ENCODE peak calls at places on chromosome 11, in six cellular contexts. One of them, this sample, is unnamed.

GRCh38 chr11:396511-396947 is 2.5 kb downstream of the PKP3 start:
- DNase-seq in endothelial cell: no peak
- DNase-seq in lower lobe of right lung: peak; percentile 47
- DNase-seq in AG09309: no peak
- DNase-seq in chondrocyte: no peak
- DNase-seq in prostate gland: no peak
- DNase-seq in this sample: peak; percentile 45

GRCh38 chr11:33588056-33588455 is 112.6 kb downstream of the C11orf91 start:
- DNase-seq in endothelial cell: no peak
- DNase-seq in lower lobe of right lung: no peak
- DNase-seq in AG09309: no peak
- DNase-seq in chondrocyte: no peak
- DNase-seq in prostate gland: no peak
- DNase-seq in this sample: no peak

GRCh38 chr11:20367313-20367948 is 3.9 kb downstream of the HTATIP2 start:
- DNase-seq in endothelial cell: no peak
- DNase-seq in lower lobe of right lung: no peak
- DNase-seq in AG09309: peak; percentile 62
- DNase-seq in chondrocyte: no peak
- DNase-seq in prostate gland: no peak
- DNase-seq in this sample: peak; percentile 82

GRCh38 chr11:57094206-57094940 is 87.4 kb upstream of the LRRC55 start:
- DNase-seq in endothelial cell: no peak
- DNase-seq in lower lobe of right lung: no peak
- DNase-seq in AG09309: no peak
- DNase-seq in chondrocyte: no peak
- DNase-seq in prostate gland: no peak
- DNase-seq in this sample: no peak

GRCh38 chr11:19913893-19914249 is 201.2 kb downstream of the NAV2 start:
- DNase-seq in endothelial cell: no peak
- DNase-seq in lower lobe of right lung: no peak
- DNase-seq in AG09309: no peak
- DNase-seq in chondrocyte: no peak
- DNase-seq in prostate gland: no peak
- DNase-seq in this sample: no peak

GRCh38 chr11:3165152-3165705 is at the start of gene OSBPL5:
- DNase-seq in endothelial cell: peak; percentile 60
- DNase-seq in lower lobe of right lung: peak; percentile 83
- DNase-seq in AG09309: no peak
- DNase-seq in chondrocyte: peak; percentile 84
- DNase-seq in prostate gland: peak; percentile 68
- DNase-seq in this sample: peak; percentile 67

GRCh38 chr11:79007811-79008294 is 433.0 kb downstream of the TENM4 start:
- DNase-seq in endothelial cell: no peak
- DNase-seq in lower lobe of right lung: no peak
- DNase-seq in AG09309: peak; percentile 23
- DNase-seq in chondrocyte: no peak
- DNase-seq in prostate gland: no peak
- DNase-seq in this sample: no peak

GRCh38 chr11:34219862-34220490 is 114.5 kb downstream of the NAT10 start:
- DNase-seq in endothelial cell: no peak
- DNase-seq in lower lobe of right lung: no peak
- DNase-seq in AG09309: no peak
- DNase-seq in chondrocyte: no peak
- DNase-seq in prostate gland: no peak
- DNase-seq in this sample: no peak

GRCh38 chr11:66720223-66720898 is 8.7 kb downstream of the SPTBN2 start:
- DNase-seq in endothelial cell: peak; percentile 59
- DNase-seq in lower lobe of right lung: peak; percentile 67
- DNase-seq in AG09309: no peak
- DNase-seq in chondrocyte: no peak
- DNase-seq in prostate gland: peak; percentile 62
- DNase-seq in this sample: peak; percentile 81

GRCh38 chr11:13152736-13153541 is 124.7 kb upstream of the BMAL1 start:
- DNase-seq in endothelial cell: no peak
- DNase-seq in lower lobe of right lung: no peak
- DNase-seq in AG09309: no peak
- DNase-seq in chondrocyte: no peak
- DNase-seq in prostate gland: no peak
- DNase-seq in this sample: no peak
- TF ChIP-seq CTCF in endothelial cell: no peak
- TF ChIP-seq CTCF in lower lobe of right lung: peak; percentile 40
- TF ChIP-seq CTCF in AG09309: peak; percentile 68
- TF ChIP-seq CTCF in chondrocyte: peak; percentile 83
- TF ChIP-seq CTCF in prostate gland: peak; percentile 56
- TF ChIP-seq CTCF in this sample: no peak

GRCh38 chr11:8682219-8683114 is at the start of the genes RPL27A and TRIM66:
- DNase-seq in endothelial cell: peak; percentile 100
- DNase-seq in lower lobe of right lung: peak; percentile 98
- DNase-seq in AG09309: peak; percentile 72
- DNase-seq in chondrocyte: peak; percentile 100
- DNase-seq in prostate gland: peak; percentile 97
- DNase-seq in this sample: peak; percentile 99
- TF ChIP-seq CTCF in endothelial cell: no peak
- TF ChIP-seq CTCF in lower lobe of right lung: no peak
- TF ChIP-seq CTCF in AG09309: peak; percentile 19
- TF ChIP-seq CTCF in chondrocyte: peak; percentile 45
- TF ChIP-seq CTCF in prostate gland: peak; percentile 58
- TF ChIP-seq CTCF in this sample: no peak

GRCh38 chr11:107688322-107688918 is 23.4 kb downstream of the SLN start:
- DNase-seq in endothelial cell: no peak
- DNase-seq in lower lobe of right lung: no peak
- DNase-seq in AG09309: no peak
- DNase-seq in chondrocyte: no peak
- DNase-seq in prostate gland: no peak
- DNase-seq in this sample: no peak

GRCh38 chr11:107679255-107680024 is 32.4 kb downstream of the SLN start:
- DNase-seq in endothelial cell: no peak
- DNase-seq in lower lobe of right lung: no peak
- DNase-seq in AG09309: no peak
- DNase-seq in chondrocyte: no peak
- DNase-seq in prostate gland: no peak
- DNase-seq in this sample: no peak

GRCh38 chr11:107683070-107683469 is 28.8 kb downstream of the SLN start:
- DNase-seq in endothelial cell: no peak
- DNase-seq in lower lobe of right lung: no peak
- DNase-seq in AG09309: no peak
- DNase-seq in chondrocyte: no peak
- DNase-seq in prostate gland: no peak
- DNase-seq in this sample: no peak

GRCh38 chr11:107682182-107682971 is 29.5 kb downstream of the SLN start:
- DNase-seq in endothelial cell: no peak
- DNase-seq in lower lobe of right lung: no peak
- DNase-seq in AG09309: no peak
- DNase-seq in chondrocyte: no peak
- DNase-seq in prostate gland: no peak
- DNase-seq in this sample: no peak

GRCh38 chr11:107683807-107684206 is 28.0 kb downstream of the SLN start:
- DNase-seq in endothelial cell: peak; percentile 9
- DNase-seq in lower lobe of right lung: no peak
- DNase-seq in AG09309: no peak
- DNase-seq in chondrocyte: no peak
- DNase-seq in prostate gland: no peak
- DNase-seq in this sample: no peak
- TF ChIP-seq CTCF in endothelial cell: peak; percentile 76
- TF ChIP-seq CTCF in lower lobe of right lung: no peak
- TF ChIP-seq CTCF in AG09309: peak; percentile 40
- TF ChIP-seq CTCF in chondrocyte: peak; percentile 60
- TF ChIP-seq CTCF in prostate gland: no peak
- TF ChIP-seq CTCF in this sample: no peak

DNA sequence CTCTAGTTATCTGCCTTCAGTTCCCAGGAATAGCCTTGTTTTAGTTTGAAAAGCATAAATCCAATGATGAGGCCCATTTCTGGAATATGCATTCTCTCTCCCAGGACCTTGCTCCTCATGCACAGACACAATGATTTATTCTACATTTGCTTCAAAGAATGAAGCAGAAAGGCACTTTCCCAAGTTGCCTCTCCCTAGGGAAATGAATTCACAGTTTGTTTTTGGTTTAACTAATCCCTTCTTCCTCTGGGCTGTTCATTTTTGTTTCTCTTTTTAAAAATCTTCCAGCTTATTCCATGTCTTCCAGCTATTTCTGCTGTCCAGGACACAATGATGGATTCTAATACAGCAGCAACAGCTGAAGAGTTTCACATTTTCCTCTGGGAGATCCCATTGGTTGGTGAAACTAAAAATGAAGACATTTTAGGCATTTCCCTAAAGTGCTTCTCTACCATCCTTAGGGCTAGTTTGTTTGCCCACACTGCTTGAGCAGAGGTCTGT is 1529.2 kb upstream of the TENM4 start:
- DNase-seq in endothelial cell: no peak
- DNase-seq in lower lobe of right lung: no peak
- DNase-seq in AG09309: no peak
- DNase-seq in chondrocyte: no peak
- DNase-seq in prostate gland: no peak
- DNase-seq in this sample: no peak
- TF ChIP-seq CTCF in endothelial cell: no peak
- TF ChIP-seq CTCF in lower lobe of right lung: no peak
- TF ChIP-seq CTCF in AG09309: no peak
- TF ChIP-seq CTCF in chondrocyte: no peak
- TF ChIP-seq CTCF in prostate gland: no peak
- TF ChIP-seq CTCF in this sample: no peak

GRCh38 chr11:1511937-1512496 is 25.4 kb upstream of the MOB2 start:
- DNase-seq in endothelial cell: no peak
- DNase-seq in lower lobe of right lung: no peak
- DNase-seq in AG09309: no peak
- DNase-seq in chondrocyte: peak; percentile 57
- DNase-seq in prostate gland: no peak
- DNase-seq in this sample: no peak

GRCh38 chr11:1514349-1515061 is 27.9 kb upstream of the MOB2 start:
- DNase-seq in endothelial cell: no peak
- DNase-seq in lower lobe of right lung: peak; percentile 36
- DNase-seq in AG09309: no peak
- DNase-seq in chondrocyte: peak; percentile 81
- DNase-seq in prostate gland: no peak
- DNase-seq in this sample: no peak

GRCh38 chr11:1515082-1516060 is 28.8 kb upstream of the MOB2 start:
- DNase-seq in endothelial cell: peak; percentile 95
- DNase-seq in lower lobe of right lung: peak; percentile 81
- DNase-seq in AG09309: no peak
- DNase-seq in chondrocyte: peak; percentile 88
- DNase-seq in prostate gland: peak; percentile 72
- DNase-seq in this sample: peak; percentile 84

GRCh38 chr11:1510928-1511327 is 24.3 kb upstream of the MOB2 start:
- DNase-seq in endothelial cell: no peak
- DNase-seq in lower lobe of right lung: no peak
- DNase-seq in AG09309: no peak
- DNase-seq in chondrocyte: peak; percentile 39
- DNase-seq in prostate gland: no peak
- DNase-seq in this sample: no peak

DNA sequence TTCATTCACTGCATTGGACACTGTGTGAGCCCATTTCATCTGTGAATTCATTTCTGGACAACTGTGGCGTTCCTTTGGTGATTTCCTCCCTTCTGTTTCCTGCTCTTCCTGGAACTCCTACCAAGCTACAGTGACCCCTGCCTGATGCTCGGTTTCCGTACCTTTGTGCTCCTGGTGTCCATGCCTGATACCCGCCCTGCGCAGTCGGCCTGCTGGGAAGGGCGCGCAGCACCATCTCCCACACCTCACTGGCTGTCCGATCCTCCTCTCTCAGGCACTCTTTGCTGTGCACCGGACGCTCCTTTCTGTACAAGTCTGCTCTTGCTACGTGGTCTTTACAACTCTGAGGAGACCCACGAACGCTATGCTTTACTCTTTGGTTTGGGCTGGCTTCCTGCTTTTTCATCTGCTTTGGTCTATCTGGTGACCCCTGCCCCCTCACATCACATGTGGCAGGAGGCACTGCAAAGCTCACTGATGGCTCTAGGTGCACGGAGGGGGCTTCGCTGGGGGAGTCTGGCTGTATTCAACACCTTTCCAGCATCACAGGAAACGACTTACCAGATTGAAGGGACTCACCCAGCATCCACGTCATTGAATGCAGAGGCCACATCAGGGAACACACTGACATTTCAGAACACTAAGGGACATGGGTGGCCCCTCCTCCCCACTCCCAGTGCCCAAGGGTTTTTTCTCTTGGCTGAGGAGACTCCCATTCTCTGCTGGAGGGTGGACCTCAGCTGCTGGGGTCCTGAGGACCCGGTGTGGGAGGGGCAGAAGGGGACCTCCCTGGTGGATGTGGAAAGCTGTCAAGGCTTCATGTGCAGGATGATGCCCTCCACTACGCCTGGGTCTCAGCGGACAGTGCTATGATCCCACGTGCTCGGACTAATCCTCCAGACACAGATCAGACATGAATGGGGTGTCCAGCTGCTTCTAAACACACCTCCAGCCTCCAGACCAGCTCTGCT is 27.0 kb upstream of the MOB2 start:
- DNase-seq in endothelial cell: no peak
- DNase-seq in lower lobe of right lung: peak; percentile 27
- DNase-seq in AG09309: no peak
- DNase-seq in chondrocyte: peak; percentile 28
- DNase-seq in prostate gland: no peak
- DNase-seq in this sample: no peak
- TF ChIP-seq CTCF in endothelial cell: no peak
- TF ChIP-seq CTCF in lower lobe of right lung: no peak
- TF ChIP-seq CTCF in AG09309: no peak
- TF ChIP-seq CTCF in chondrocyte: no peak
- TF ChIP-seq CTCF in prostate gland: no peak
- TF ChIP-seq CTCF in this sample: no peak

GRCh38 chr11:119067371-119068222 is at the start of gene VPS11:
- DNase-seq in endothelial cell: peak; percentile 95
- DNase-seq in lower lobe of right lung: peak; percentile 99
- DNase-seq in AG09309: peak; percentile 72
- DNase-seq in chondrocyte: peak; percentile 99
- DNase-seq in prostate gland: peak; percentile 98
- DNase-seq in this sample: peak; percentile 99

GRCh38 chr11:119061256-119061655 is 4.3 kb upstream of the HYOU1 start:
- DNase-seq in endothelial cell: no peak
- DNase-seq in lower lobe of right lung: no peak
- DNase-seq in AG09309: no peak
- DNase-seq in chondrocyte: no peak
- DNase-seq in prostate gland: no peak
- DNase-seq in this sample: no peak

GRCh38 chr11:119066481-119066880 is 1.1 kb upstream of the VPS11 start:
- DNase-seq in endothelial cell: no peak
- DNase-seq in lower lobe of right lung: no peak
- DNase-seq in AG09309: no peak
- DNase-seq in chondrocyte: no peak
- DNase-seq in prostate gland: no peak
- DNase-seq in this sample: no peak

GRCh38 chr11:119062779-119063178 is 4.8 kb upstream of the VPS11 start:
- DNase-seq in endothelial cell: no peak
- DNase-seq in lower lobe of right lung: no peak
- DNase-seq in AG09309: no peak
- DNase-seq in chondrocyte: no peak
- DNase-seq in prostate gland: no peak
- DNase-seq in this sample: no peak

DNA sequence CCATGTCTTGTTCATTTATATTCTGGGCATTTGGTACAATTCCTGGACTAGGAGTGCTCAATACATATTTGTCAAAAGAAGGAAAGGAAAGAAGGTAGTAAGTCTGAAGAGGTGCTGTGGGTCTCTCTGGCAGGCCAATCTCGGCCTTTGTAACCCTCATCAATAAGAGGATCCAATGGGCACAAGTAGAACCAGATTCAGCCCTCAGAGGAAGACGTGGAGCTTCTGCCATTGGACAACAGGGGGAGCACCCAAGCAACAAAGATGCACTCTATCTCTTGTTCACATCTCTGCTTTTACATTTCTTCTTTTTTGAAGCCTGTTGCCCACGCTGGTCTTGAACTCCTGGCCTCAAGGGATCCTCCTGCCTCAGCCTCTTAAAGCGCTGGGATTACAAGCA is 2.2 kb upstream of the VPS11 start:
- DNase-seq in endothelial cell: no peak
- DNase-seq in lower lobe of right lung: no peak
- DNase-seq in AG09309: no peak
- DNase-seq in chondrocyte: no peak
- DNase-seq in prostate gland: no peak
- DNase-seq in this sample: peak; percentile 69
- TF ChIP-seq CTCF in endothelial cell: no peak
- TF ChIP-seq CTCF in lower lobe of right lung: peak; percentile 35
- TF ChIP-seq CTCF in AG09309: peak; percentile 63
- TF ChIP-seq CTCF in chondrocyte: peak; percentile 66
- TF ChIP-seq CTCF in prostate gland: peak; percentile 22
- TF ChIP-seq CTCF in this sample: peak; percentile 60